ENCODE peak calls at places on chromosomes 2 and 18, in six cellular contexts. H, X, A, U, B and L are unnamed samples.

GRCh38 chr2:71690231-71690834 is 237.0 kb downstream of the DYSF start:
- DNase-seq in A (no peak), B (no peak), U (no peak), X (no peak), H (no peak), L (no peak)

GRCh38 chr2:230557056-230557455 is 141.1 kb downstream of the SP100 start:
- DNase-seq in X (no peak), B (no peak), A (no peak), H (no peak), U (no peak), L (no peak)

GRCh38 chr18:10580215-10580614 is 54.4 kb downstream of the NAPG start:
- DNase-seq in X (no peak), H (peak), U (no peak), B (no peak), A (no peak), L (no peak)

GRCh38 chr18:8794133-8794986 is 89.0 kb downstream of the MTCL1 start:
- DNase-seq in A (no peak), B (peak), H (no peak), U (no peak), X (no peak), L (no peak)

GRCh38 chr2:147133273-147133901 is 711.4 kb upstream of the ACVR2A start:
- DNase-seq in U (no peak), H (no peak), X (no peak), A (no peak), B (no peak), L (no peak)

GRCh38 chr2:193141-193552 is 70.7 kb downstream of the SH3YL1 start:
- DNase-seq in H (no peak), B (no peak), X (no peak), U (no peak), A (no peak), L (peak)

GRCh38 chr2:53744395-53745065 is 23.1 kb upstream of the CHAC2 start:
- DNase-seq in U (no peak), A (no peak), H (no peak), X (no peak), B (no peak), L (no peak)

GRCh38 chr2:150679456-150680120 is 192.1 kb upstream of the RND3 start:
- DNase-seq in B (no peak), H (no peak), A (no peak), X (no peak), U (no peak), L (no peak)

GRCh38 chr2:12688156-12688555 is 28.6 kb upstream of the TRIB2 start:
- DNase-seq in X (no peak), B (no peak), A (no peak), H (no peak), U (no peak), L (no peak)

GRCh38 chr2:164015328-164016123 is 279.7 kb upstream of the FIGN start:
- DNase-seq in X (no peak), H (no peak), U (no peak), B (no peak), A (no peak), L (peak)

GRCh38 chr2:190867182-190867581 is 13.4 kb upstream of the GLS start:
- DNase-seq in U (no peak), X (no peak), A (no peak), H (no peak), B (no peak), L (no peak)

GRCh38 chr2:97660044-97660774 is 3.6 kb downstream of the ACTR1B start:
- DNase-seq in B (no peak), H (no peak), X (no peak), U (no peak), A (no peak), L (no peak)

GRCh38 chr2:16487686-16488085 is 177.9 kb downstream of the CYRIA start:
- DNase-seq in A (no peak), X (no peak), H (no peak), U (peak), B (peak), L (no peak)

GRCh38 chr2:9474361-9475117 is at the start of gene IAH1:
- DNase-seq in U (peak), A (peak), H (no peak), B (no peak), X (peak), L (no peak)

GRCh38 chr2:72035518-72036172 is 112.0 kb downstream of the CYP26B1 start:
- DNase-seq in A (no peak), X (no peak), H (peak), U (no peak), B (no peak), L (no peak)

GRCh38 chr2:192150166-192150565 is 44.6 kb downstream of the TMEFF2 start:
- DNase-seq in A (no peak), X (no peak), U (no peak), H (no peak), B (no peak), L (no peak)

GRCh38 chr2:43676322-43677050 is at the start of gene C1GALT1C1L:
- DNase-seq in A (no peak), B (peak), X (peak), U (peak), H (peak), L (no peak)

GRCh38 chr18:55838841-55839240 is 250.8 kb upstream of the TCF4 start:
- DNase-seq in H (no peak), U (no peak), A (no peak), B (no peak), X (no peak), L (no peak)

GRCh38 chr2:191783416-191783815 is 63.5 kb downstream of the CAVIN2 start:
- DNase-seq in B (no peak), U (no peak), H (no peak), A (no peak), X (no peak), L (no peak)

GRCh38 chr2:174342600-174343342 is 8.0 kb downstream of the SP9 start:
- DNase-seq in A (no peak), B (no peak), X (peak), U (peak), H (no peak), L (no peak)

GRCh38 chr2:177611310-177611886 is 218.8 kb downstream of the AGPS start:
- DNase-seq in H (no peak), B (no peak), U (no peak), A (no peak), X (no peak), L (no peak)

GRCh38 chr2:95057535-95058453 is 32.3 kb downstream of the MAL start:
- DNase-seq in A (no peak), B (peak), X (no peak), H (no peak), U (no peak), L (no peak)

GRCh38 chr2:207939342-207940108 is 85.8 kb downstream of the PLEKHM3 start:
- DNase-seq in B (no peak), A (no peak), X (no peak), H (no peak), U (no peak), L (no peak)

GRCh38 chr18:41899535-41899934 is 55.5 kb upstream of the PIK3C3 start:
- DNase-seq in B (no peak), A (no peak), H (no peak), U (peak), X (no peak), L (no peak)

GRCh38 chr2:40352321-40353099 is 99.4 kb downstream of the SLC8A1 start:
- DNase-seq in H (no peak), U (no peak), X (no peak), A (no peak), B (no peak), L (no peak)

GRCh38 chr2:36355890-36356198 is 266 bp downstream of the CRIM1 start:
- DNase-seq in H (no peak), U (no peak), A (no peak), X (no peak), B (no peak), L (no peak)

GRCh38 chr2:36356990-36357505 is 1.5 kb downstream of the CRIM1 start:
- DNase-seq in H (no peak), B (peak), A (no peak), X (no peak), U (no peak), L (no peak)

GRCh38 chr2:36357506-36358316 is 2.1 kb downstream of the CRIM1 start:
- DNase-seq in A (peak), H (no peak), U (peak), X (peak), B (peak), L (no peak)

GRCh38 chr2:36355157-36355889 is at the start of gene CRIM1:
- DNase-seq in H (no peak), X (peak), A (peak), B (peak), U (peak), L (no peak)

GRCh38 chr2:36356199-36356989 is 816 bp downstream of the CRIM1 start:
- DNase-seq in B (no peak), U (peak), A (peak), X (peak), H (no peak), L (no peak)
- TF ChIP-seq CREB1 in B (no peak), U (no peak), A (no peak), X (no peak), H (no peak), L (no peak)

DNA sequence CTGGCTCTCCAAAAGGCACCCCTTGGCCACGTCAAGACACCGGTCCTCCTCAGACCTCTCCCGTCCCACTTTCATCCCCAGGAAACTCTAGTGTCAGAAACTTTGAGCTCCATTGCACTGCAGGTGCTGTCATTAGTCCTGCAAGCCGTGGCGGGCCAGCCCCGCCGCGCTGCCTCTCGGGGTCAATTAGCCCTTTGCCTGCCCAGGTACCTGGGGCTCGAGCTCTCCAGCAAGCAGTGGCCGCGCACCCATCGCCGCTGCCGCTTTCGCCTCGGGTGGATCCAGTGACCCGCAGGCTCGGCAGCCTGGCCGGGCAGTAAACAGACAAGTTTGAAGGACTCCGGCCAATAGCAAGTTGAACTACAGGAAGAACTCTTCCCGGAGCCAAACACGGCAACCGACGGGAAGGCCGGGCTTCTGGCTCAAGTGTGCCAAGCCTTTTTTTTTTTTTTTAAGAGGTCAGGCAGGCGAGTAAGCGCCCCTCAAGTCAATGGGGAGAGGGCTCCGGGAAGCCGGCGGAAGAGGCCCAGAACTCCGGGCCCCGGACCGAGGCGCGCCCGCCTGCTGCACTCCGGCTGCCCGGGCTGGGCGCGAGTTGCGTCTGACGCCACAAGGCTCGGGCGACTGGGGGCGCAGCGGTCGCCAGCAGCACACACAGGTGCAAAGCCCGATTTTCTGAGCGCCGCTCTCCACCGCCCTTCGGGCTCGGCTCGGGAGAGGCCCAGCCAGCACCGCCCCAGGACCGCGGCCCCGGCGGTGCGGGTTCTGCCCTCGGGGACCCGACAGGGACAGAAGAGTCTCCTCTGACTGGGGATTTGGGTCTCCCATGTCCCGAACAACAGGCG is 1.1 kb downstream of the ERBB4 start:
- DNase-seq in B (no peak), H (no peak), A (peak), X (peak), U (peak), L (no peak)
- TF ChIP-seq CREB1 in B (no peak), H (no peak), A (no peak), X (no peak), U (no peak), L (no peak)

DNA sequence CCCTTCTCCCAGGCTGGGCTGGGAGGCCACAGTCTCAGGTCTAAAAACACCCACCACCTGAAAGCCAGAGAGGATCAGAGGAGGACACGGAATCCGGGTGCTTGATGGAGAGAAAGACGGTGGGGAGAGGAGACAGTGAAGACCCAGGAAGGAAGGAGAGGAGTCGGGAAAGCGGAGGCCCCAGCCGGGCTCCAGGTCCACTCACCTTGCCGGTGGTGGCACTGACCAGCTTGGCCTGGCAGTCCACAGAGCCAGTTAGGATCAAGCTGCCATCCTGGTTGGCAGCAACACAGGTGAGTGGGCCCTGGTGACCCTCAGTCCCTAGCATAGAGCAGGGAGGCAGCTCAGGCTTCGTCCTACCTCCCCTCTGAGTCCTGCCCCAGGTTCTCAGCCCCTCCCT is 4.3 kb downstream of the AAMP start:
- DNase-seq in A (no peak), H (no peak), B (no peak), X (no peak), U (no peak), L (no peak)
- TF ChIP-seq CREB1 in A (no peak), H (no peak), B (no peak), X (no peak), U (no peak), L (no peak)

GRCh38 chr2:111205774-111206173 is 85.1 kb downstream of the BCL2L11 start:
- DNase-seq in B (no peak), A (no peak), H (no peak), U (no peak), X (no peak), L (no peak)
- TF ChIP-seq CREB1 in B (no peak), A (no peak), H (no peak), U (no peak), X (no peak), L (no peak)

DNA sequence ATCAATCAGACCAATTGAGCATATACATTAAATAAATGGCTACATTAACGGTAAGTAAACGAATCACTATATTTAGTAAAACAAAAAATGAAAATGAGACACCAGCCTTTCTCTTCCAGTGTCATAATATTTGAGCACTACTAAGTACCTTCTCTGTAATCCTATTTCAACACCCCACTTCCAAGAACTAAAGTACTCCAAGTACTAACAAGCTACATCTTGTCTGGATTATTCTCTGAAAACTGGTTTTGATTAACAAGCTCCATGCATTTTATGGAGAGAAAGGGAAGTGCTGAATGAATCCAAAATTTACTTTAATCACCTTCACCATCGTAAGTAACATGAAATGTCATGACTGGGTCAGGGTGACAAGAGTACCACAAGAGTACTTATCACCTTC is 126.8 kb downstream of the ANTXR1 start:
- DNase-seq in U (no peak), A (no peak), X (no peak), H (no peak), B (no peak), L (no peak)
- TF ChIP-seq CREB1 in U (no peak), A (no peak), X (no peak), H (no peak), B (no peak), L (no peak)

GRCh38 chr2:187711122-187711521 is 156.9 kb upstream of the TFPI start:
- DNase-seq in X (no peak), B (no peak), U (no peak), A (no peak), H (no peak), L (no peak)

GRCh38 chr2:187718092-187718491 is 163.9 kb upstream of the TFPI start:
- DNase-seq in A (no peak), U (peak), B (no peak), H (no peak), X (no peak), L (no peak)

GRCh38 chr2:187719510-187719909 is 165.3 kb upstream of the TFPI start:
- DNase-seq in B (no peak), H (no peak), X (no peak), A (no peak), U (peak), L (no peak)

GRCh38 chr2:187716301-187716700 is 162.1 kb upstream of the TFPI start:
- DNase-seq in X (no peak), B (no peak), A (no peak), H (no peak), U (no peak), L (no peak)
- TF ChIP-seq CREB1 in X (no peak), B (no peak), A (no peak), H (no peak), U (no peak), L (no peak)

GRCh38 chr18:22800551-22800951 is 132.6 kb upstream of the RBBP8 start:
- DNase-seq in U (no peak), A (no peak), X (no peak), B (no peak), H (no peak), L (no peak)
- TF ChIP-seq CREB1 in U (no peak), A (no peak), X (no peak), B (no peak), H (no peak), L (no peak)

DNA sequence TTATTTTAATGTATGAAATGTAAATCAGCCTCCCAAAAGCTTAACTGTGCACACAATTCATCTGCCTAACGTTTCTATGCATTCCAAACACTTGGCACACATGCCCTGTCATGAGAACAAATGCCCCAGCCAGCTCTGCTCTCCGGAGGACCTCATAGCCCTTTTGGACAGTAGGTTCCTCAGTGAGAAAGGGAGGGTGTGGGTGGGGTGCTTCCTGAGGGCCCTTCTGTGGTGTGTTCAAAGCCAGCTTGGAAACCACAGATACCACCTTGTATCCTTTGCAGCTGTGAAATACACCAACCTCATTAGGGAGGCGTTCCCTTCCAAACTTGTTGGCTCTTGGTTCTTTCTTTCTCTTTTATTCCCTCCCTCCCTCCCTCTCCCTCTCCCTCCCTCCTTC is 102.2 kb upstream of the ASB18 start:
- DNase-seq in A (no peak), U (no peak), H (no peak), X (no peak), B (no peak), L (peak)
- TF ChIP-seq CREB1 in A (no peak), U (no peak), H (no peak), X (no peak), B (no peak), L (no peak)